ENCODE peak calls at places on chromosome 1, in ten cellular contexts. One of them, this sample, is unnamed.

GRCh38 chr1:223628233-223628632 is 37.3 kb downstream of the CAPN8 start:
- DNase-seq in lung microvascular endothelial cell: peak
- DNase-seq in CD8-positive, alpha-beta memory T cell: peak
- DNase-seq in AG04450: peak
- DNase-seq in kidney: no peak
- DNase-seq in CMK: peak
- DNase-seq in stimulated activated CD8-positive, alpha-beta memory T cell treated with anti-CD3 and anti-CD28 coated beads, Interleukin-7, amount 100 ng/mL, for 1 hour: peak
- DNase-seq in activated T-helper 1 cell treated with Interleukin-2 at 50 U/mL for 16 hours: no peak
- DNase-seq in lower leg skin: no peak
- DNase-seq in HuH-7: peak
- DNase-seq in this sample: peak

GRCh38 chr1:215031392-215031791 is 51.1 kb upstream of the KCNK2 start:
- DNase-seq in lung microvascular endothelial cell: no peak
- DNase-seq in kidney: no peak
- DNase-seq in lower leg skin: no peak
- DNase-seq in activated T-helper 1 cell treated with Interleukin-2 at 50 U/mL for 16 hours: no peak
- DNase-seq in CD8-positive, alpha-beta memory T cell: no peak
- DNase-seq in CMK: no peak
- DNase-seq in AG04450: no peak
- DNase-seq in stimulated activated CD8-positive, alpha-beta memory T cell treated with anti-CD3 and anti-CD28 coated beads, Interleukin-7, amount 100 ng/mL, for 1 hour: no peak
- DNase-seq in HuH-7: no peak
- DNase-seq in this sample: no peak

GRCh38 chr1:159171254-159171687 is at the start of gene CADM3:
- DNase-seq in stimulated activated CD8-positive, alpha-beta memory T cell treated with anti-CD3 and anti-CD28 coated beads, Interleukin-7, amount 100 ng/mL, for 1 hour: no peak
- DNase-seq in CMK: no peak
- DNase-seq in kidney: peak
- DNase-seq in AG04450: no peak
- DNase-seq in lung microvascular endothelial cell: no peak
- DNase-seq in activated T-helper 1 cell treated with Interleukin-2 at 50 U/mL for 16 hours: no peak
- DNase-seq in lower leg skin: no peak
- DNase-seq in HuH-7: no peak
- DNase-seq in CD8-positive, alpha-beta memory T cell: no peak
- DNase-seq in this sample: no peak

GRCh38 chr1:41735587-41736290 is 183.0 kb downstream of the HIVEP3 start:
- DNase-seq in kidney: no peak
- DNase-seq in lower leg skin: no peak
- DNase-seq in AG04450: no peak
- DNase-seq in lung microvascular endothelial cell: no peak
- DNase-seq in HuH-7: no peak
- DNase-seq in stimulated activated CD8-positive, alpha-beta memory T cell treated with anti-CD3 and anti-CD28 coated beads, Interleukin-7, amount 100 ng/mL, for 1 hour: no peak
- DNase-seq in activated T-helper 1 cell treated with Interleukin-2 at 50 U/mL for 16 hours: no peak
- DNase-seq in CD8-positive, alpha-beta memory T cell: no peak
- DNase-seq in CMK: no peak
- DNase-seq in this sample: no peak

GRCh38 chr1:231318568-231318967 is 19.1 kb downstream of the EXOC8 start:
- DNase-seq in CMK: no peak
- DNase-seq in CD8-positive, alpha-beta memory T cell: no peak
- DNase-seq in stimulated activated CD8-positive, alpha-beta memory T cell treated with anti-CD3 and anti-CD28 coated beads, Interleukin-7, amount 100 ng/mL, for 1 hour: no peak
- DNase-seq in lower leg skin: no peak
- DNase-seq in kidney: no peak
- DNase-seq in lung microvascular endothelial cell: no peak
- DNase-seq in AG04450: no peak
- DNase-seq in HuH-7: no peak
- DNase-seq in activated T-helper 1 cell treated with Interleukin-2 at 50 U/mL for 16 hours: no peak
- DNase-seq in this sample: no peak

GRCh38 chr1:77834771-77835334 is 53.6 kb upstream of the NEXN start:
- DNase-seq in AG04450: no peak
- DNase-seq in stimulated activated CD8-positive, alpha-beta memory T cell treated with anti-CD3 and anti-CD28 coated beads, Interleukin-7, amount 100 ng/mL, for 1 hour: no peak
- DNase-seq in CMK: no peak
- DNase-seq in lower leg skin: peak
- DNase-seq in kidney: no peak
- DNase-seq in activated T-helper 1 cell treated with Interleukin-2 at 50 U/mL for 16 hours: no peak
- DNase-seq in HuH-7: no peak
- DNase-seq in lung microvascular endothelial cell: peak
- DNase-seq in CD8-positive, alpha-beta memory T cell: no peak
- DNase-seq in this sample: peak

GRCh38 chr1:41486053-41486891 is 1.8 kb upstream of the EDN2 start:
- DNase-seq in CD8-positive, alpha-beta memory T cell: no peak
- DNase-seq in lung microvascular endothelial cell: no peak
- DNase-seq in activated T-helper 1 cell treated with Interleukin-2 at 50 U/mL for 16 hours: no peak
- DNase-seq in kidney: peak
- DNase-seq in AG04450: no peak
- DNase-seq in CMK: no peak
- DNase-seq in lower leg skin: no peak
- DNase-seq in stimulated activated CD8-positive, alpha-beta memory T cell treated with anti-CD3 and anti-CD28 coated beads, Interleukin-7, amount 100 ng/mL, for 1 hour: no peak
- DNase-seq in HuH-7: no peak
- DNase-seq in this sample: no peak

GRCh38 chr1:89701746-89702241 is 68.9 kb downstream of the LRRC8C start:
- DNase-seq in activated T-helper 1 cell treated with Interleukin-2 at 50 U/mL for 16 hours: no peak
- DNase-seq in stimulated activated CD8-positive, alpha-beta memory T cell treated with anti-CD3 and anti-CD28 coated beads, Interleukin-7, amount 100 ng/mL, for 1 hour: no peak
- DNase-seq in lung microvascular endothelial cell: peak
- DNase-seq in CD8-positive, alpha-beta memory T cell: no peak
- DNase-seq in HuH-7: no peak
- DNase-seq in AG04450: no peak
- DNase-seq in kidney: no peak
- DNase-seq in CMK: no peak
- DNase-seq in lower leg skin: no peak
- DNase-seq in this sample: no peak

GRCh38 chr1:229204863-229205777 is 65.8 kb upstream of the RAB4A start:
- DNase-seq in AG04450: peak
- DNase-seq in CD8-positive, alpha-beta memory T cell: peak
- DNase-seq in HuH-7: no peak
- DNase-seq in kidney: no peak
- DNase-seq in stimulated activated CD8-positive, alpha-beta memory T cell treated with anti-CD3 and anti-CD28 coated beads, Interleukin-7, amount 100 ng/mL, for 1 hour: no peak
- DNase-seq in CMK: no peak
- DNase-seq in lower leg skin: no peak
- DNase-seq in activated T-helper 1 cell treated with Interleukin-2 at 50 U/mL for 16 hours: no peak
- DNase-seq in lung microvascular endothelial cell: no peak
- DNase-seq in this sample: peak

GRCh38 chr1:115949156-115949555 is 27.2 kb upstream of the SLC22A15 start:
- DNase-seq in activated T-helper 1 cell treated with Interleukin-2 at 50 U/mL for 16 hours: no peak
- DNase-seq in AG04450: no peak
- DNase-seq in stimulated activated CD8-positive, alpha-beta memory T cell treated with anti-CD3 and anti-CD28 coated beads, Interleukin-7, amount 100 ng/mL, for 1 hour: no peak
- DNase-seq in HuH-7: no peak
- DNase-seq in lower leg skin: no peak
- DNase-seq in kidney: no peak
- DNase-seq in CMK: no peak
- DNase-seq in lung microvascular endothelial cell: no peak
- DNase-seq in CD8-positive, alpha-beta memory T cell: no peak
- DNase-seq in this sample: peak

GRCh38 chr1:30923597-30923996 is 15.0 kb upstream of the SDC3 start:
- DNase-seq in activated T-helper 1 cell treated with Interleukin-2 at 50 U/mL for 16 hours: no peak
- DNase-seq in stimulated activated CD8-positive, alpha-beta memory T cell treated with anti-CD3 and anti-CD28 coated beads, Interleukin-7, amount 100 ng/mL, for 1 hour: no peak
- DNase-seq in kidney: no peak
- DNase-seq in lower leg skin: no peak
- DNase-seq in lung microvascular endothelial cell: no peak
- DNase-seq in HuH-7: no peak
- DNase-seq in AG04450: no peak
- DNase-seq in CMK: no peak
- DNase-seq in CD8-positive, alpha-beta memory T cell: no peak
- DNase-seq in this sample: peak

GRCh38 chr1:157069596-157069995 is 24.1 kb upstream of the ARHGEF11 start:
- DNase-seq in CD8-positive, alpha-beta memory T cell: no peak
- DNase-seq in lung microvascular endothelial cell: no peak
- DNase-seq in lower leg skin: no peak
- DNase-seq in CMK: no peak
- DNase-seq in HuH-7: no peak
- DNase-seq in kidney: no peak
- DNase-seq in activated T-helper 1 cell treated with Interleukin-2 at 50 U/mL for 16 hours: no peak
- DNase-seq in stimulated activated CD8-positive, alpha-beta memory T cell treated with anti-CD3 and anti-CD28 coated beads, Interleukin-7, amount 100 ng/mL, for 1 hour: no peak
- DNase-seq in AG04450: no peak
- DNase-seq in this sample: no peak

GRCh38 chr1:42380617-42381423 is at the start of gene RIMKLA:
- DNase-seq in kidney: peak
- DNase-seq in stimulated activated CD8-positive, alpha-beta memory T cell treated with anti-CD3 and anti-CD28 coated beads, Interleukin-7, amount 100 ng/mL, for 1 hour: no peak
- DNase-seq in lung microvascular endothelial cell: peak
- DNase-seq in CD8-positive, alpha-beta memory T cell: peak
- DNase-seq in HuH-7: peak
- DNase-seq in CMK: no peak
- DNase-seq in AG04450: no peak
- DNase-seq in activated T-helper 1 cell treated with Interleukin-2 at 50 U/mL for 16 hours: peak
- DNase-seq in lower leg skin: no peak
- DNase-seq in this sample: peak

GRCh38 chr1:235073331-235073967 is 55.2 kb downstream of the TOMM20 start:
- DNase-seq in lung microvascular endothelial cell: no peak
- DNase-seq in AG04450: no peak
- DNase-seq in CMK: no peak
- DNase-seq in stimulated activated CD8-positive, alpha-beta memory T cell treated with anti-CD3 and anti-CD28 coated beads, Interleukin-7, amount 100 ng/mL, for 1 hour: no peak
- DNase-seq in lower leg skin: peak
- DNase-seq in CD8-positive, alpha-beta memory T cell: no peak
- DNase-seq in HuH-7: peak
- DNase-seq in kidney: peak
- DNase-seq in activated T-helper 1 cell treated with Interleukin-2 at 50 U/mL for 16 hours: no peak
- DNase-seq in this sample: peak

GRCh38 chr1:16145030-16145987 is 10.6 kb downstream of the EPHA2 start:
- DNase-seq in CD8-positive, alpha-beta memory T cell: no peak
- DNase-seq in HuH-7: no peak
- DNase-seq in AG04450: peak
- DNase-seq in activated T-helper 1 cell treated with Interleukin-2 at 50 U/mL for 16 hours: no peak
- DNase-seq in lower leg skin: peak
- DNase-seq in stimulated activated CD8-positive, alpha-beta memory T cell treated with anti-CD3 and anti-CD28 coated beads, Interleukin-7, amount 100 ng/mL, for 1 hour: no peak
- DNase-seq in CMK: no peak
- DNase-seq in lung microvascular endothelial cell: peak
- DNase-seq in kidney: peak
- DNase-seq in this sample: peak

GRCh38 chr1:229402993-229403392 is 30.9 kb downstream of the ACTA1 start:
- DNase-seq in activated T-helper 1 cell treated with Interleukin-2 at 50 U/mL for 16 hours: no peak
- DNase-seq in HuH-7: no peak
- DNase-seq in kidney: no peak
- DNase-seq in CMK: no peak
- DNase-seq in lower leg skin: no peak
- DNase-seq in lung microvascular endothelial cell: no peak
- DNase-seq in AG04450: no peak
- DNase-seq in stimulated activated CD8-positive, alpha-beta memory T cell treated with anti-CD3 and anti-CD28 coated beads, Interleukin-7, amount 100 ng/mL, for 1 hour: no peak
- DNase-seq in CD8-positive, alpha-beta memory T cell: no peak
- DNase-seq in this sample: no peak

GRCh38 chr1:44619261-44619900 is 54.9 kb downstream of the TMEM53 start:
- DNase-seq in AG04450: no peak
- DNase-seq in lung microvascular endothelial cell: no peak
- DNase-seq in lower leg skin: no peak
- DNase-seq in kidney: peak
- DNase-seq in stimulated activated CD8-positive, alpha-beta memory T cell treated with anti-CD3 and anti-CD28 coated beads, Interleukin-7, amount 100 ng/mL, for 1 hour: no peak
- DNase-seq in HuH-7: no peak
- DNase-seq in CMK: no peak
- DNase-seq in CD8-positive, alpha-beta memory T cell: no peak
- DNase-seq in activated T-helper 1 cell treated with Interleukin-2 at 50 U/mL for 16 hours: no peak
- DNase-seq in this sample: peak

GRCh38 chr1:91872560-91873081 is 13.3 kb downstream of the TGFBR3 start:
- DNase-seq in lung microvascular endothelial cell: no peak
- DNase-seq in CMK: no peak
- DNase-seq in HuH-7: no peak
- DNase-seq in AG04450: no peak
- DNase-seq in CD8-positive, alpha-beta memory T cell: peak
- DNase-seq in lower leg skin: no peak
- DNase-seq in stimulated activated CD8-positive, alpha-beta memory T cell treated with anti-CD3 and anti-CD28 coated beads, Interleukin-7, amount 100 ng/mL, for 1 hour: no peak
- DNase-seq in activated T-helper 1 cell treated with Interleukin-2 at 50 U/mL for 16 hours: no peak
- DNase-seq in kidney: no peak
- DNase-seq in this sample: peak

GRCh38 chr1:5770981-5771765 is 221.1 kb downstream of the NPHP4 start:
- DNase-seq in lung microvascular endothelial cell: peak
- DNase-seq in activated T-helper 1 cell treated with Interleukin-2 at 50 U/mL for 16 hours: no peak
- DNase-seq in HuH-7: no peak
- DNase-seq in AG04450: no peak
- DNase-seq in CD8-positive, alpha-beta memory T cell: no peak
- DNase-seq in lower leg skin: no peak
- DNase-seq in stimulated activated CD8-positive, alpha-beta memory T cell treated with anti-CD3 and anti-CD28 coated beads, Interleukin-7, amount 100 ng/mL, for 1 hour: no peak
- DNase-seq in CMK: peak
- DNase-seq in kidney: no peak
- DNase-seq in this sample: peak

GRCh38 chr1:38919075-38919474 is 22.6 kb downstream of the RHBDL2 start:
- DNase-seq in lower leg skin: no peak
- DNase-seq in CD8-positive, alpha-beta memory T cell: no peak
- DNase-seq in lung microvascular endothelial cell: no peak
- DNase-seq in activated T-helper 1 cell treated with Interleukin-2 at 50 U/mL for 16 hours: no peak
- DNase-seq in kidney: no peak
- DNase-seq in HuH-7: peak
- DNase-seq in CMK: no peak
- DNase-seq in AG04450: no peak
- DNase-seq in stimulated activated CD8-positive, alpha-beta memory T cell treated with anti-CD3 and anti-CD28 coated beads, Interleukin-7, amount 100 ng/mL, for 1 hour: no peak
- DNase-seq in this sample: no peak

GRCh38 chr1:64915381-64916274 is 50.7 kb downstream of the JAK1 start:
- DNase-seq in CD8-positive, alpha-beta memory T cell: no peak
- DNase-seq in CMK: no peak
- DNase-seq in stimulated activated CD8-positive, alpha-beta memory T cell treated with anti-CD3 and anti-CD28 coated beads, Interleukin-7, amount 100 ng/mL, for 1 hour: no peak
- DNase-seq in lung microvascular endothelial cell: no peak
- DNase-seq in HuH-7: peak
- DNase-seq in lower leg skin: no peak
- DNase-seq in activated T-helper 1 cell treated with Interleukin-2 at 50 U/mL for 16 hours: no peak
- DNase-seq in AG04450: peak
- DNase-seq in kidney: no peak
- DNase-seq in this sample: peak

GRCh38 chr1:205188132-205188531 is 23.4 kb downstream of the DSTYK start:
- DNase-seq in activated T-helper 1 cell treated with Interleukin-2 at 50 U/mL for 16 hours: no peak
- DNase-seq in CD8-positive, alpha-beta memory T cell: no peak
- DNase-seq in AG04450: no peak
- DNase-seq in lower leg skin: no peak
- DNase-seq in CMK: no peak
- DNase-seq in HuH-7: no peak
- DNase-seq in stimulated activated CD8-positive, alpha-beta memory T cell treated with anti-CD3 and anti-CD28 coated beads, Interleukin-7, amount 100 ng/mL, for 1 hour: no peak
- DNase-seq in kidney: no peak
- DNase-seq in lung microvascular endothelial cell: no peak
- DNase-seq in this sample: no peak

GRCh38 chr1:47688161-47688560 is 250.3 kb downstream of the FOXD2 start:
- DNase-seq in lower leg skin: no peak
- DNase-seq in CMK: no peak
- DNase-seq in AG04450: no peak
- DNase-seq in HuH-7: no peak
- DNase-seq in activated T-helper 1 cell treated with Interleukin-2 at 50 U/mL for 16 hours: no peak
- DNase-seq in stimulated activated CD8-positive, alpha-beta memory T cell treated with anti-CD3 and anti-CD28 coated beads, Interleukin-7, amount 100 ng/mL, for 1 hour: no peak
- DNase-seq in lung microvascular endothelial cell: no peak
- DNase-seq in CD8-positive, alpha-beta memory T cell: no peak
- DNase-seq in kidney: no peak
- DNase-seq in this sample: no peak

GRCh38 chr1:39507230-39507928 is 15.9 kb downstream of the BMP8A start:
- DNase-seq in CMK: no peak
- DNase-seq in AG04450: no peak
- DNase-seq in kidney: no peak
- DNase-seq in stimulated activated CD8-positive, alpha-beta memory T cell treated with anti-CD3 and anti-CD28 coated beads, Interleukin-7, amount 100 ng/mL, for 1 hour: no peak
- DNase-seq in lung microvascular endothelial cell: peak
- DNase-seq in HuH-7: peak
- DNase-seq in activated T-helper 1 cell treated with Interleukin-2 at 50 U/mL for 16 hours: no peak
- DNase-seq in CD8-positive, alpha-beta memory T cell: no peak
- DNase-seq in lower leg skin: no peak
- DNase-seq in this sample: peak

GRCh38 chr1:180937012-180937372 is 24.3 kb downstream of the KIAA1614 start:
- DNase-seq in activated T-helper 1 cell treated with Interleukin-2 at 50 U/mL for 16 hours: no peak
- DNase-seq in stimulated activated CD8-positive, alpha-beta memory T cell treated with anti-CD3 and anti-CD28 coated beads, Interleukin-7, amount 100 ng/mL, for 1 hour: no peak
- DNase-seq in kidney: no peak
- DNase-seq in lower leg skin: no peak
- DNase-seq in lung microvascular endothelial cell: no peak
- DNase-seq in HuH-7: no peak
- DNase-seq in CD8-positive, alpha-beta memory T cell: no peak
- DNase-seq in AG04450: no peak
- DNase-seq in CMK: no peak
- DNase-seq in this sample: no peak

GRCh38 chr1:18108313-18109057 is 887 bp downstream of the IGSF21 start:
- DNase-seq in lung microvascular endothelial cell: no peak
- DNase-seq in lower leg skin: no peak
- DNase-seq in HuH-7: no peak
- DNase-seq in activated T-helper 1 cell treated with Interleukin-2 at 50 U/mL for 16 hours: no peak
- DNase-seq in kidney: no peak
- DNase-seq in CD8-positive, alpha-beta memory T cell: no peak
- DNase-seq in AG04450: no peak
- DNase-seq in CMK: no peak
- DNase-seq in stimulated activated CD8-positive, alpha-beta memory T cell treated with anti-CD3 and anti-CD28 coated beads, Interleukin-7, amount 100 ng/mL, for 1 hour: no peak
- DNase-seq in this sample: no peak

GRCh38 chr1:157163273-157164127 is 25.3 kb upstream of the ETV3 start:
- DNase-seq in lung microvascular endothelial cell: peak
- DNase-seq in CD8-positive, alpha-beta memory T cell: peak
- DNase-seq in lower leg skin: peak
- DNase-seq in stimulated activated CD8-positive, alpha-beta memory T cell treated with anti-CD3 and anti-CD28 coated beads, Interleukin-7, amount 100 ng/mL, for 1 hour: peak
- DNase-seq in AG04450: no peak
- DNase-seq in activated T-helper 1 cell treated with Interleukin-2 at 50 U/mL for 16 hours: peak
- DNase-seq in HuH-7: peak
- DNase-seq in kidney: no peak
- DNase-seq in CMK: peak
- DNase-seq in this sample: peak

GRCh38 chr1:6423321-6423999 is 1.1 kb upstream of the ESPN start:
- DNase-seq in CMK: no peak
- DNase-seq in lung microvascular endothelial cell: peak
- DNase-seq in activated T-helper 1 cell treated with Interleukin-2 at 50 U/mL for 16 hours: peak
- DNase-seq in kidney: peak
- DNase-seq in HuH-7: peak
- DNase-seq in lower leg skin: no peak
- DNase-seq in AG04450: no peak
- DNase-seq in CD8-positive, alpha-beta memory T cell: peak
- DNase-seq in stimulated activated CD8-positive, alpha-beta memory T cell treated with anti-CD3 and anti-CD28 coated beads, Interleukin-7, amount 100 ng/mL, for 1 hour: peak
- DNase-seq in this sample: peak